ENCODE peak calls at places on chromosome 21, in four cellular contexts. X, F, W and H are unnamed samples.

GRCh38 chr21:44301961-44302406 is 2.1 kb downstream of the PFKL start:
- DNase-seq in F (no peak), X (no peak), W (no peak), H (no peak)

GRCh38 chr21:46295996-46296752 is 10.0 kb downstream of the YBEY start:
- DNase-seq in W (no peak), X (no peak), F (no peak), H (no peak)

GRCh38 chr21:32772281-32773047 is 909 bp upstream of the PAXBP1 start:
- DNase-seq in F (no peak), W (no peak), X (peak), H (peak)

GRCh38 chr21:46650476-46651098 is 15.1 kb downstream of the PRMT2 start:
- DNase-seq in X (no peak), W (no peak), F (no peak), H (no peak)

GRCh38 chr21:43936186-43936967 is 71.4 kb downstream of the AGPAT3 start:
- DNase-seq in X (peak), F (no peak), W (no peak), H (no peak)

GRCh38 chr21:43805275-43805800 is 16.0 kb downstream of the RRP1 start:
- DNase-seq in X (no peak), W (no peak), F (no peak), H (no peak)

GRCh38 chr21:15809818-15810217 is 80.0 kb downstream of the USP25 start:
- DNase-seq in X (peak), F (no peak), W (peak), H (no peak)

GRCh38 chr21:46155514-46156377 is at the start of gene FTCD:
- DNase-seq in F (no peak), X (no peak), W (no peak), H (no peak)

GRCh38 chr21:29256125-29256895 is 42.4 kb upstream of the BACH1 start:
- DNase-seq in F (no peak), X (no peak), W (no peak), H (no peak)

GRCh38 chr21:46159841-46160562 is 4.6 kb upstream of the FTCD start:
- DNase-seq in W (no peak), F (no peak), X (no peak), H (no peak)

GRCh38 chr21:46205121-46205520 is 20.9 kb upstream of the SPATC1L start:
- DNase-seq in W (no peak), F (no peak), X (no peak), H (no peak)

GRCh38 chr21:25568230-25568629 is 39.1 kb downstream of the MRPL39 start:
- DNase-seq in X (peak), W (peak), F (no peak), H (no peak)

GRCh38 chr21:21968810-21969588 is 970.8 kb downstream of the NCAM2 start:
- DNase-seq in W (no peak), F (no peak), X (no peak), H (no peak)

GRCh38 chr21:44067011-44067839 is 40.0 kb upstream of the PWP2 start:
- DNase-seq in W (no peak), F (no peak), X (no peak), H (no peak)

GRCh38 chr21:43645414-43645891 is 13.8 kb downstream of the HSF2BP start:
- DNase-seq in F (no peak), W (peak), X (peak), H (peak)

GRCh38 chr21:15686506-15686905 is 43.3 kb upstream of the USP25 start:
- DNase-seq in F (no peak), X (no peak), W (no peak), H (no peak)

GRCh38 chr21:44921928-44922327 is 1.2 kb upstream of the ITGB2 start:
- DNase-seq in F (no peak), X (no peak), W (no peak), H (no peak)

GRCh38 chr21:45544449-45545235 is 2.4 kb upstream of the SLC19A1 start:
- DNase-seq in F (no peak), X (no peak), W (no peak), H (no peak)

GRCh38 chr21:45726438-45726837 is 82.9 kb downstream of the PCBP3 start:
- DNase-seq in W (no peak), F (no peak), X (no peak), H (no peak)

GRCh38 chr21:44090332-44090731 is 16.9 kb upstream of the PWP2 start:
- DNase-seq in X (no peak), F (no peak), W (no peak), H (no peak)

GRCh38 chr21:32626633-32627196 is 14.5 kb upstream of the CFAP298 start:
- DNase-seq in W (no peak), X (peak), F (no peak), H (no peak)

GRCh38 chr21:15255359-15256157 is 190.8 kb upstream of the NRIP1 start:
- DNase-seq in W (no peak), X (no peak), F (no peak), H (no peak)

DNA sequence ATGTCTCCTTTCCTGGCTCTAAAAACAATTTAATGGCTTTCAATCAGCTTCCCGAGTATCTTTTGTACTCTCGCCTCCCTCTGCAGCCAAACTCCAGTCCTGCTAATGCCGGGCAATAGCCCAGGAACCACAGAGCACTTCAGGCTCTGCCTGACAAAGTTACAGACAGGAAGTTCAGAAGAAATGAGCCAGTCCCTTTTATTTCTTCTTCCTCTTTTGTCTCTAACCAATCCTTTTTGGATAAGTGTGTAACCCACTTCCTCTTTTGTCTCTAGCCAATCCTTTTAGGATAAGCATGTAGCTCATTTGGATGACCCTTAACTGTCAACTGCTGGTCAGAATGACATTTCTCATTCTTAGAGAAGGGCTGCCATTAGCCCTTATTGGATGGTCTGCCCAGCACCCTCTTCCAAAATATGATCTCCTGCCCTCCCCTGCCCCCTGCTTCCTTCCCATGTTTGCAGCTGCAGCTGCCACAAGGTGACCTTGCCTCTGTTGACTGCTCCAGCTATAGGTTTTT is 6.4 kb upstream of the DOP1B start:
- DNase-seq in W (no peak), F (no peak), X (peak), H (no peak)
- H3K27ac ChIP-seq in W (peak), F (no peak), X (no peak), H (no peak)

GRCh38 chr21:26966360-26966977 is 419 bp downstream of the ADAMTS5 start:
- DNase-seq in W (no peak), F (no peak), X (peak), H (no peak)

GRCh38 chr21:26965091-26965566 is 1.8 kb downstream of the ADAMTS5 start:
- DNase-seq in X (no peak), W (no peak), F (no peak), H (no peak)

GRCh38 chr21:26965567-26966359 is 1.1 kb downstream of the ADAMTS5 start:
- DNase-seq in W (no peak), X (no peak), F (no peak), H (no peak)

GRCh38 chr21:26964379-26964778 is 2.5 kb downstream of the ADAMTS5 start:
- DNase-seq in F (no peak), W (no peak), X (no peak), H (no peak)

GRCh38 chr21:26966978-26967913 is at the start of gene ADAMTS5:
- DNase-seq in W (no peak), F (no peak), X (peak), H (peak)
- TF ChIP-seq CTCF in W (peak), F (no peak), X (no peak), H (no peak)

GRCh38 chr21:41874611-41875010 is 4.5 kb downstream of the PRDM15 start:
- DNase-seq in X (no peak), W (no peak), F (no peak), H (no peak)

GRCh38 chr21:41875086-41875485 is 4.1 kb downstream of the PRDM15 start:
- DNase-seq in W (no peak), F (no peak), X (no peak), H (no peak)

GRCh38 chr21:41877901-41878830 is 978 bp downstream of the PRDM15 start:
- DNase-seq in X (peak), W (no peak), F (no peak), H (peak)

GRCh38 chr21:41876928-41877652 is 2.1 kb downstream of the PRDM15 start:
- DNase-seq in W (no peak), F (no peak), X (no peak), H (no peak)

GRCh38 chr21:41876396-41876795 is 2.7 kb downstream of the PRDM15 start:
- DNase-seq in W (no peak), X (no peak), F (no peak), H (no peak)
- H3K27ac ChIP-seq in W (no peak), X (no peak), F (no peak), H (peak)

DNA sequence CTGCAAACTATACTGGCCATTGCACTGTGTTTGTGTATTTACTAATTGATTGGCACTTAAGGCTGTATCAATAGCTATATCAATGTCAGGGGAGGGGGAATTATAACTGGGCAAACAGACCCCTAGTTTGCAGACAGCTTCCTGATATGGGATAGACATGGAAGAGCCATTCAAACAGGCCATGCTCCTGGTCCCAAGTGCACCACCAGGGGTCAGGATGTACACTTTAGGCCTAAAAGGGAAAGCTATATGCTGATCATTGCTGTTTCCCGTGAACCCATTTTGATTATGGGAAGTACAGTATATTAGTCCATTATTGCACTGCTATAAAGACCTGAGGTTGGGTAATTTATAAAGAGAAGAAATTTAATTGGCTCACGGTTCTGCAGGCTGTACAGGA is 125.0 kb upstream of the BACE2 start:
- DNase-seq in X (no peak), F (no peak), W (no peak), H (no peak)
- TF ChIP-seq CTCF in X (no peak), F (no peak), W (no peak), H (no peak)

DNA sequence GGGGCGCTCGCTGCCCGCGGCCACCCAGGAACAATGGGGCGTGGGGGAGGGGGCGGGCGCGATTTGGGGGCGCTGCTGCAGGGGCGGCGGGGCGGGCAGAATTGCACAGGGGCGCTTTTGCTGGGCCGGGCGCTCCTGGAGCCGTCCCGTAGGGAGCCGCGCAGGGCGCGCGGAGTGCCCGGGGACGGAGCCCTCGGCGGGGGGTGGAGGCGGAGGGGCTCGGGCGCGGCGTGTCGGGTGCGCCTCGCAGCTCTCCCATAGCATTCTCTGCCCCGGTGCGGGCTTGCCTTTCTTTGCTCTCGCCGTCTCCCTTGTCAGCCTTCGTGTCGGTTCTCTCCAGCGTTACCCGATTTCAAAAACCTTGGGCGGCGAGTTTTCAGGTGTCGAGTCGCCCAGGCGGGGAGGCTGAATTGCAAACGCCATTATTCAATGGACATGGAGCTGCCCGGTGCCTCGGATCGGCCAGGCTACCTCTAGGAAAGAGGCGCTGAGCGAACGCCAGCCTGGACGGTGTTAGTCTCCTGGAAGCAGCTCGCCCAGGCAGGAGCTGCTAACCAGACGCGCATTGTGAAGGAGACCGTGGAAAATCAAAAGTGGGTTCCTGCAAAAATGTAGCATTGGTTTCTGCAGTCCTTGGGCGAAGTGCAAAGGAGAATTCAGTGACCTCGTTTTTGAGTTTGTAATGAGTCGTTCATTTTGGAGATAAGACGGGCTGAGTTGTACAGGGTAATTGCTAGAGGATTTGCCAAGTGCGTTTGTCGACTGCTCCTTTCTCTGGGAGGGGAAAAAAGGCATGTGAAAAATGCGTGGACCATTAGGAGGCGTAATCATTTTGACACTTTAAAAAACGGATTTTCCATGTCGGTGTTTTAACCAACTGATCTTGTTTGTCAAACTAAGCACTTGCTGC is 626 bp downstream of the CXADR start:
- DNase-seq in X (peak), W (no peak), F (no peak), H (peak)
- H3K27ac ChIP-seq in X (no peak), W (no peak), F (peak), H (peak)

GRCh38 chr21:27561116-27561515 is 594.2 kb upstream of the ADAMTS5 start:
- DNase-seq in X (no peak), F (no peak), W (no peak), H (no peak)

GRCh38 chr21:27566521-27566920 is 599.6 kb upstream of the ADAMTS5 start:
- DNase-seq in X (no peak), W (no peak), F (no peak), H (no peak)

GRCh38 chr21:27562303-27562702 is 595.4 kb upstream of the ADAMTS5 start:
- DNase-seq in F (no peak), W (no peak), X (no peak), H (no peak)

GRCh38 chr21:27565418-27565817 is 598.5 kb upstream of the ADAMTS5 start:
- DNase-seq in W (no peak), X (no peak), F (no peak), H (no peak)

DNA sequence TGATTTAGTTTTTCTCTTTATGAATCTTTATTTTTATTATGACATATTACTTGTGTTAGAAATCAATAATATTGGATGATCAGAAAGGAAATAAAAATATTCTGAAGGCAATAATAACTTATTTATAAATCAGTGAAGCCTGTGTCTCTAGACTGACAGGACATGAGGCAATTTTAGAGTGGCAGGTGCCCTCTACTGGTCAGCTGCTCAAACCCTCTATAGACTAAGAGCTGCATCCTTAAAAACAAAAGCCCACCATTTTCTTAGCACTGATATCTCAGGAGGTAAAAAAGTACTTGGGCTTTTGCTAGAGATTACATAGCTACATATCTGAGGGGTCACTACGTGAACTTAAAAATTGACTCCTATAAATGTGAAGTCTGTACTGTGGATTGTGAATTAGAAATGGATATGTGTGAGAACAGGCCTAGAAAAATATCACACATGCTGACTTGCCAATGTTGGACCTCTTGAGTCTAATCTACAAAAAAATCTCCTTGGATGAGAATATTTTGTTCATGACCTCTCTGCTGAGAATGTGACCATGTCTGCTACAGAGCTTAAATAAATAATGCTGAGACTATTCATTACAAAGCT is 597.9 kb upstream of the ADAMTS5 start:
- DNase-seq in X (peak), W (peak), F (no peak), H (peak)
- TF ChIP-seq CTCF in X (peak), W (peak), F (no peak), H (peak)

DNA sequence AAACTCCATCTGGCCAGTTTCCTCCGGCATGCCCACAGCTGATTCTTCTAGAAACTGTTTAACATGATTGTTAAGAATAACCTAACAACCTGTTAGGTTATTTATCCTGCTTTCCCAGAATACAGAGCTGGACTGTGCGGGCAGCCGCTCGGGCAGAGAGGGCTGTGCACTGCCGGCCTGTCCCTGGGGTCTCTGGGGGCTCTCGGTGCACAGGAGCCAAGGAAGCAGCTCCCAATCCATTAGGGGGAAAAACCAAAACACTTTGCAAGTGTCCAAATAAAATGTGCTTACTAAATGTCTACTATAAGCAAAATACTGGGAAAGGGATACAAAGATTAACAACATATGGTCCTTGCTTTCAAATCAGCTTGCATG is 50.8 kb downstream of the HLCS start:
- DNase-seq in W (no peak), X (no peak), F (no peak), H (no peak)
- H3K27ac ChIP-seq in W (no peak), X (no peak), F (no peak), H (peak)

GRCh38 chr21:39976805-39977204 is 109.6 kb downstream of the PCP4 start:
- DNase-seq in F (no peak), X (no peak), W (no peak), H (no peak)
- TF ChIP-seq CTCF in F (no peak), X (no peak), W (no peak), H (no peak)

DNA sequence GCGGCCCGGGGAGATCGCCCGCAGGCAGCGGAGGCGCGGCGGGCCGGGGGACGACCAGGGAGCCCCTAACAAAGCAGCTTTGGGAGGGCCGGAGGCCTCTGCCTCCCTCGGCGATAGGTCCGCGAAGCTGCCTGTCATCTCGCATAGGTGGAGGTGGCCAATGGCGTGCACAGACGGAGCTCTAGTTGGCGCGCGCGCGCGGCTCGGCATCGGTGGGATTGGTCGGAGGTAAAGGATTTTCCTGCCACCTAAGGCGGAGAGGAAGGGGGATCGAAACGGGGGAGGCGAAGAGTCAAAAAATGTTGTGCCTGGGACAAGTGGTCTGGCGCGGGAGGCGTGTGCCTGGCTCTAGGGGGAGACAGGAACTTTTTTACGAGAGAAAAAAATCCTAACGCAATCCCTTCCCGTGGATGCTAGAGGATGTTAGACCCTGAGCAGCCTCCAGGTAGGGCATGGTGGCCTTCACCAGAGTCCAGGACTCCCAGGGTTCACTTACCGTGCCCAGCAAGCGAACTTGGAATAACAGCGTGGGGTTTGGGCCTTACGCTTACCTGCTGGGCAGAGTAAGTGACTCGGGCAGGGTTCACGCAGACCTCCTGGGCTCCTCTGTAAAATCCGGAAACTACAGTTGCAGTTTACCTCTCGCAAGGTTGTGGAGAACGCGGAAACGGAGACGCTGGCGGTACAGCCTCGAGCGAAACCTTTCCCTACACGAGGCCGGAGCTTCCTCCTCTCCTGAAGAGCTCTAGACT is 99.9 kb upstream of the SOD1 start:
- DNase-seq in F (peak), W (peak), X (peak), H (peak)
- H3K27ac ChIP-seq in F (peak), W (no peak), X (no peak), H (peak)